ENCODE peak calls at places on chromosome 16, in five cellular contexts. A is A549, D is IMR-90, T is K562, M is HepG2. E is an unnamed sample.

GRCh38 chr16:11384956-11385586 is 39.8 kb downstream of the RMI2 start:
- DNase-seq in A (no peak), D (no peak), T (no peak), M (no peak), E (no peak)

GRCh38 chr16:57807252-57807967 is 5.1 kb upstream of the KIFC3 start:
- DNase-seq in A (peak), D (no peak), T (no peak), M (no peak), E (no peak)

GRCh38 chr16:11583889-11584565 is 2.7 kb downstream of the LITAF start:
- DNase-seq in A (peak), D (no peak), T (no peak), M (peak), E (no peak)

GRCh38 chr16:84985079-84986065 is 26.0 kb downstream of the ZDHHC7 start:
- DNase-seq in A (peak), D (peak), T (no peak), M (no peak), E (no peak)

GRCh38 chr16:53561101-53561888 is 58.3 kb upstream of the AKTIP start:
- DNase-seq in A (no peak), D (no peak), T (no peak), M (no peak), E (no peak)

GRCh38 chr16:14193316-14193871 is 122.3 kb downstream of the MRTFB start:
- DNase-seq in A (no peak), D (no peak), T (no peak), M (no peak), E (no peak)

GRCh38 chr16:47719713-47720112 is 258.6 kb downstream of the PHKB start:
- DNase-seq in A (no peak), D (no peak), T (no peak), M (no peak), E (no peak)

GRCh38 chr16:83187404-83187803 is 560.6 kb downstream of the CDH13 start:
- DNase-seq in A (no peak), D (peak), T (no peak), M (no peak), E (no peak)

GRCh38 chr16:28321700-28322411 is 29.5 kb downstream of the SBK1 start:
- DNase-seq in A (peak), D (peak), T (peak), M (peak), E (no peak)

GRCh38 chr16:14405611-14406537 is 224.2 kb downstream of the PARN start:
- DNase-seq in A (peak), D (no peak), T (peak), M (peak), E (peak)

GRCh38 chr16:26673011-26673410 is 393.7 kb upstream of the C16orf82 start:
- DNase-seq in A (no peak), D (no peak), T (no peak), M (no peak), E (no peak)

GRCh38 chr16:84503751-84504395 is 586 bp downstream of the MEAK7 start:
- DNase-seq in A (peak), D (peak), T (peak), M (no peak), E (no peak)

GRCh38 chr16:67397812-67398545 is 4.7 kb upstream of the TPPP3 start:
- DNase-seq in A (no peak), D (no peak), T (no peak), M (no peak), E (no peak)

GRCh38 chr16:30148101-30148500 is 25.1 kb upstream of the MAPK3 start:
- DNase-seq in A (no peak), D (no peak), T (no peak), M (no peak), E (no peak)

GRCh38 chr16:86052115-86052670 is 153.2 kb downstream of the IRF8 start:
- DNase-seq in A (no peak), D (no peak), T (no peak), M (no peak), E (no peak)

GRCh38 chr16:86391486-86391885 is 118.8 kb upstream of the FOXF1 start:
- DNase-seq in A (no peak), D (peak), T (no peak), M (no peak), E (no peak)

GRCh38 chr16:9360075-9360474 is 268.6 kb downstream of the HAPSTR1 start:
- DNase-seq in A (no peak), D (no peak), T (no peak), M (no peak), E (no peak)

GRCh38 chr16:87692756-87693155 is 73.0 kb downstream of the KLHDC4 start:
- DNase-seq in A (no peak), D (no peak), T (no peak), M (no peak), E (no peak)

GRCh38 chr16:73663720-73664119 is 615.8 kb upstream of the ZFHX3 start:
- DNase-seq in A (no peak), D (no peak), T (no peak), M (no peak), E (no peak)

GRCh38 chr16:68387301-68387700 is 61.0 kb downstream of the SMPD3 start:
- DNase-seq in A (no peak), D (no peak), T (peak), M (no peak), E (peak)

GRCh38 chr16:7408700-7409340 is 76.2 kb downstream of the RBFOX1 start:
- DNase-seq in A (no peak), D (no peak), T (no peak), M (no peak), E (no peak)

GRCh38 chr16:59527206-59527997 is 793.3 kb upstream of the GOT2 start:
- DNase-seq in A (peak), D (peak), T (no peak), M (no peak), E (no peak)

GRCh38 chr16:69520800-69521602 is 44.8 kb upstream of the NFAT5 start:
- DNase-seq in A (no peak), D (no peak), T (no peak), M (peak), E (no peak)

GRCh38 chr16:57240872-57241271 is 4.2 kb upstream of the ARL2BP start:
- DNase-seq in A (no peak), D (no peak), T (no peak), M (no peak), E (no peak)

GRCh38 chr16:2511128-2511785 is 2.5 kb upstream of the ATP6V0C start:
- DNase-seq in A (no peak), D (peak), T (peak), M (no peak), E (no peak)

GRCh38 chr16:58384437-58385055 is 7.7 kb upstream of the GINS3 start:
- DNase-seq in A (no peak), D (no peak), T (no peak), M (no peak), E (no peak)

GRCh38 chr16:89020068-89020924 is 43.3 kb upstream of the CBFA2T3 start:
- DNase-seq in A (no peak), D (no peak), T (peak), M (no peak), E (no peak)
- TF ChIP-seq MAFK in A (peak), D (no peak), T (peak), M (peak), E (peak)

GRCh38 chr16:4847774-4848587 is 700 bp downstream of the UBN1 start:
- DNase-seq in A (peak), D (peak), T (peak), M (peak), E (no peak)
- TF ChIP-seq MAFK in A (no peak), D (no peak), T (no peak), M (no peak), E (no peak)

GRCh38 chr16:75481475-75481874 is 13.8 kb downstream of the CHST6 start:
- DNase-seq in A (peak), D (no peak), T (peak), M (peak), E (no peak)
- TF ChIP-seq MAFK in A (no peak), D (no peak), T (no peak), M (no peak), E (no peak)

GRCh38 chr16:49632798-49633189 is 223.1 kb downstream of the ZNF423 start:
- DNase-seq in A (no peak), D (no peak), T (no peak), M (no peak), E (no peak)

GRCh38 chr16:49635591-49636581 is 220.0 kb downstream of the ZNF423 start:
- DNase-seq in A (no peak), D (no peak), T (no peak), M (no peak), E (no peak)

GRCh38 chr16:49634235-49635008 is 221.5 kb downstream of the ZNF423 start:
- DNase-seq in A (no peak), D (no peak), T (no peak), M (no peak), E (no peak)

GRCh38 chr16:49636608-49637007 is 219.3 kb downstream of the ZNF423 start:
- DNase-seq in A (no peak), D (no peak), T (no peak), M (no peak), E (no peak)

DNA sequence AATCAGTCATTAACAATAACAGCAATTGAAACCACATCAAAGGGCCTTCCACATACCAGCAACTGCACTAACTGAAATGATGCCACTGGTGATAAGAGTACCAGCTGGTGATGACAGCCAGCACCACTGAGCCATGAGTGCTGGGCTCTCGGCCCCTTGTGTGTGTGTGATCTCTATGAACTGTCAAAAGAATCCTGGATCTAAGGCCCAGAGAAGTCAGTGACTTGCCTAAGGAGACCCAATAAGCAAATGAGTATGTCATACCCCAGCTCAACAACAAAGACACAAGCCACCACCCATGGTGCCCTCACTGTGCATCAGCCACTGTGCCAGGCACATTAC is 220.9 kb downstream of the ZNF423 start:
- DNase-seq in A (no peak), D (no peak), T (no peak), M (no peak), E (no peak)
- TF ChIP-seq MAFK in A (no peak), D (no peak), T (no peak), M (no peak), E (no peak)

GRCh38 chr16:70676571-70677498 is 9.0 kb downstream of the MTSS2 start:
- DNase-seq in A (no peak), D (no peak), T (no peak), M (no peak), E (no peak)
- TF ChIP-seq MAFK in A (peak), D (no peak), T (no peak), M (no peak), E (no peak)

DNA sequence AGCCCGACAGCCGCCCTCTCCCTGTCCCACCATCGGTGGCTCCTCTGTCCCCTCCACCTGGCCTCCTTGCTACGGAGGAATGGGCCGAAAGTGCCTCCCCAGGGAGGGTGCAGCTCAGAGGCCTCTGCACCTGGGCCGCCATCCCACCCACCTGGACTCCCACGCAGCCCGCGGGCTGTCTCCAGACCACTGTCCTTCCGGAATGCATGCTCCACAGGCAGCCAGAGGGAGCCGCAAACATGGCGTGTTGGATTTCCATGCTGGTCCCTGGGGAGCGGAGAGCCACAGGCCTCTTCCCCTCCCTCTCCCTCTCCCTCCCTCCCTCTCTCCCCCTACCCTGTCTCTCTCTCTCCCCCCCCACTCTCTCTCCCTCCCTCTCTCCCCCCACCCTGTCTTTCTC is 3.0 kb downstream of the SSTR5 start:
- DNase-seq in A (no peak), D (no peak), T (no peak), M (no peak), E (no peak)
- TF ChIP-seq MAFK in A (no peak), D (no peak), T (no peak), M (no peak), E (no peak)

E was measured in H1.